ENCODE peak calls at places on chromosomes 13 and 19, in eight cellular contexts. One of them, this sample, is unnamed.

GRCh38 chr19:46725859-46726393 is 9.0 kb upstream of the PRKD2 start:
- DNase-seq in anterior cingulate cortex: no peak
- DNase-seq in left kidney: no peak
- DNase-seq in lower lobe of right lung: no peak
- DNase-seq in stimulated activated CD8-positive, alpha-beta memory T cell treated with anti-CD3 and anti-CD28 coated beads, Interleukin-2, amount 100 ng/mL, for 48 hours: no peak
- DNase-seq in neural progenitor cell: no peak
- DNase-seq in HT1080: no peak
- DNase-seq in activated CD4-positive, alpha-beta T cell treated with anti-CD3 and anti-CD28 coated beads, Interleukin-2, amount 50 U/mL, for 48 hours: no peak
- DNase-seq in this sample: no peak

GRCh38 chr13:57627663-57628062 is 3.9 kb upstream of the PCDH17 start:
- DNase-seq in HT1080: peak
- DNase-seq in lower lobe of right lung: no peak
- DNase-seq in stimulated activated CD8-positive, alpha-beta memory T cell treated with anti-CD3 and anti-CD28 coated beads, Interleukin-2, amount 100 ng/mL, for 48 hours: no peak
- DNase-seq in neural progenitor cell: peak
- DNase-seq in anterior cingulate cortex: no peak
- DNase-seq in left kidney: peak
- DNase-seq in activated CD4-positive, alpha-beta T cell treated with anti-CD3 and anti-CD28 coated beads, Interleukin-2, amount 50 U/mL, for 48 hours: no peak
- DNase-seq in this sample: peak

GRCh38 chr13:64057372-64058020 is 2641.8 kb upstream of the PCDH20 start:
- DNase-seq in HT1080: no peak
- DNase-seq in left kidney: no peak
- DNase-seq in lower lobe of right lung: no peak
- DNase-seq in anterior cingulate cortex: no peak
- DNase-seq in neural progenitor cell: no peak
- DNase-seq in activated CD4-positive, alpha-beta T cell treated with anti-CD3 and anti-CD28 coated beads, Interleukin-2, amount 50 U/mL, for 48 hours: no peak
- DNase-seq in stimulated activated CD8-positive, alpha-beta memory T cell treated with anti-CD3 and anti-CD28 coated beads, Interleukin-2, amount 100 ng/mL, for 48 hours: no peak
- DNase-seq in this sample: no peak

GRCh38 chr19:29771708-29772415 is 39.9 kb upstream of the CCNE1 start:
- DNase-seq in stimulated activated CD8-positive, alpha-beta memory T cell treated with anti-CD3 and anti-CD28 coated beads, Interleukin-2, amount 100 ng/mL, for 48 hours: no peak
- DNase-seq in anterior cingulate cortex: peak
- DNase-seq in neural progenitor cell: peak
- DNase-seq in lower lobe of right lung: no peak
- DNase-seq in HT1080: peak
- DNase-seq in activated CD4-positive, alpha-beta T cell treated with anti-CD3 and anti-CD28 coated beads, Interleukin-2, amount 50 U/mL, for 48 hours: peak
- DNase-seq in left kidney: peak
- DNase-seq in this sample: peak

GRCh38 chr13:111404746-111405145 is 84.3 kb downstream of the TEX29 start:
- DNase-seq in lower lobe of right lung: no peak
- DNase-seq in activated CD4-positive, alpha-beta T cell treated with anti-CD3 and anti-CD28 coated beads, Interleukin-2, amount 50 U/mL, for 48 hours: no peak
- DNase-seq in neural progenitor cell: no peak
- DNase-seq in HT1080: no peak
- DNase-seq in stimulated activated CD8-positive, alpha-beta memory T cell treated with anti-CD3 and anti-CD28 coated beads, Interleukin-2, amount 100 ng/mL, for 48 hours: no peak
- DNase-seq in anterior cingulate cortex: no peak
- DNase-seq in left kidney: no peak
- DNase-seq in this sample: no peak

GRCh38 chr19:13983213-13983889 is 22.8 kb downstream of the RFX1 start:
- DNase-seq in lower lobe of right lung: no peak
- DNase-seq in activated CD4-positive, alpha-beta T cell treated with anti-CD3 and anti-CD28 coated beads, Interleukin-2, amount 50 U/mL, for 48 hours: no peak
- DNase-seq in anterior cingulate cortex: no peak
- DNase-seq in HT1080: no peak
- DNase-seq in stimulated activated CD8-positive, alpha-beta memory T cell treated with anti-CD3 and anti-CD28 coated beads, Interleukin-2, amount 100 ng/mL, for 48 hours: no peak
- DNase-seq in left kidney: no peak
- DNase-seq in neural progenitor cell: no peak
- DNase-seq in this sample: no peak

GRCh38 chr13:50365300-50365682 is 350.0 kb downstream of the KCNRG start:
- DNase-seq in left kidney: no peak
- DNase-seq in anterior cingulate cortex: no peak
- DNase-seq in neural progenitor cell: no peak
- DNase-seq in HT1080: peak
- DNase-seq in lower lobe of right lung: no peak
- DNase-seq in activated CD4-positive, alpha-beta T cell treated with anti-CD3 and anti-CD28 coated beads, Interleukin-2, amount 50 U/mL, for 48 hours: peak
- DNase-seq in stimulated activated CD8-positive, alpha-beta memory T cell treated with anti-CD3 and anti-CD28 coated beads, Interleukin-2, amount 100 ng/mL, for 48 hours: no peak
- DNase-seq in this sample: no peak

GRCh38 chr19:1386945-1387683 is 3.4 kb downstream of the NDUFS7 start:
- DNase-seq in lower lobe of right lung: no peak
- DNase-seq in left kidney: no peak
- DNase-seq in anterior cingulate cortex: no peak
- DNase-seq in activated CD4-positive, alpha-beta T cell treated with anti-CD3 and anti-CD28 coated beads, Interleukin-2, amount 50 U/mL, for 48 hours: no peak
- DNase-seq in HT1080: no peak
- DNase-seq in neural progenitor cell: no peak
- DNase-seq in stimulated activated CD8-positive, alpha-beta memory T cell treated with anti-CD3 and anti-CD28 coated beads, Interleukin-2, amount 100 ng/mL, for 48 hours: no peak
- DNase-seq in this sample: no peak

GRCh38 chr13:27928353-27928804 is 8.6 kb downstream of the PDX1 start:
- DNase-seq in activated CD4-positive, alpha-beta T cell treated with anti-CD3 and anti-CD28 coated beads, Interleukin-2, amount 50 U/mL, for 48 hours: no peak
- DNase-seq in neural progenitor cell: no peak
- DNase-seq in left kidney: no peak
- DNase-seq in anterior cingulate cortex: no peak
- DNase-seq in HT1080: no peak
- DNase-seq in stimulated activated CD8-positive, alpha-beta memory T cell treated with anti-CD3 and anti-CD28 coated beads, Interleukin-2, amount 100 ng/mL, for 48 hours: no peak
- DNase-seq in lower lobe of right lung: no peak
- DNase-seq in this sample: no peak

GRCh38 chr19:33641956-33642498 is 20.3 kb downstream of the CHST8 start:
- DNase-seq in left kidney: no peak
- DNase-seq in HT1080: no peak
- DNase-seq in lower lobe of right lung: peak
- DNase-seq in neural progenitor cell: no peak
- DNase-seq in stimulated activated CD8-positive, alpha-beta memory T cell treated with anti-CD3 and anti-CD28 coated beads, Interleukin-2, amount 100 ng/mL, for 48 hours: no peak
- DNase-seq in anterior cingulate cortex: no peak
- DNase-seq in activated CD4-positive, alpha-beta T cell treated with anti-CD3 and anti-CD28 coated beads, Interleukin-2, amount 50 U/mL, for 48 hours: no peak
- DNase-seq in this sample: no peak

GRCh38 chr19:18385359-18385674 is 641 bp upstream of the GDF15 start:
- DNase-seq in stimulated activated CD8-positive, alpha-beta memory T cell treated with anti-CD3 and anti-CD28 coated beads, Interleukin-2, amount 100 ng/mL, for 48 hours: no peak
- DNase-seq in left kidney: no peak
- DNase-seq in anterior cingulate cortex: no peak
- DNase-seq in activated CD4-positive, alpha-beta T cell treated with anti-CD3 and anti-CD28 coated beads, Interleukin-2, amount 50 U/mL, for 48 hours: no peak
- DNase-seq in HT1080: no peak
- DNase-seq in lower lobe of right lung: no peak
- DNase-seq in neural progenitor cell: no peak
- DNase-seq in this sample: no peak

GRCh38 chr19:55460670-55461258 is 678 bp downstream of the ISOC2 start:
- DNase-seq in neural progenitor cell: peak
- DNase-seq in anterior cingulate cortex: peak
- DNase-seq in activated CD4-positive, alpha-beta T cell treated with anti-CD3 and anti-CD28 coated beads, Interleukin-2, amount 50 U/mL, for 48 hours: peak
- DNase-seq in left kidney: peak
- DNase-seq in HT1080: peak
- DNase-seq in stimulated activated CD8-positive, alpha-beta memory T cell treated with anti-CD3 and anti-CD28 coated beads, Interleukin-2, amount 100 ng/mL, for 48 hours: peak
- DNase-seq in lower lobe of right lung: peak
- DNase-seq in this sample: peak

GRCh38 chr13:25987987-25988386 is 63.8 kb downstream of the SHISA2 start:
- DNase-seq in stimulated activated CD8-positive, alpha-beta memory T cell treated with anti-CD3 and anti-CD28 coated beads, Interleukin-2, amount 100 ng/mL, for 48 hours: no peak
- DNase-seq in activated CD4-positive, alpha-beta T cell treated with anti-CD3 and anti-CD28 coated beads, Interleukin-2, amount 50 U/mL, for 48 hours: no peak
- DNase-seq in left kidney: no peak
- DNase-seq in neural progenitor cell: no peak
- DNase-seq in lower lobe of right lung: no peak
- DNase-seq in HT1080: no peak
- DNase-seq in anterior cingulate cortex: no peak
- DNase-seq in this sample: no peak

GRCh38 chr13:33212396-33212795 is 73.2 kb downstream of the STARD13 start:
- DNase-seq in lower lobe of right lung: no peak
- DNase-seq in HT1080: no peak
- DNase-seq in stimulated activated CD8-positive, alpha-beta memory T cell treated with anti-CD3 and anti-CD28 coated beads, Interleukin-2, amount 100 ng/mL, for 48 hours: no peak
- DNase-seq in anterior cingulate cortex: no peak
- DNase-seq in neural progenitor cell: no peak
- DNase-seq in left kidney: no peak
- DNase-seq in activated CD4-positive, alpha-beta T cell treated with anti-CD3 and anti-CD28 coated beads, Interleukin-2, amount 50 U/mL, for 48 hours: no peak
- DNase-seq in this sample: no peak

GRCh38 chr13:110536006-110536693 is 25.4 kb downstream of the RAB20 start:
- DNase-seq in activated CD4-positive, alpha-beta T cell treated with anti-CD3 and anti-CD28 coated beads, Interleukin-2, amount 50 U/mL, for 48 hours: no peak
- DNase-seq in anterior cingulate cortex: no peak
- DNase-seq in left kidney: no peak
- DNase-seq in neural progenitor cell: no peak
- DNase-seq in stimulated activated CD8-positive, alpha-beta memory T cell treated with anti-CD3 and anti-CD28 coated beads, Interleukin-2, amount 100 ng/mL, for 48 hours: no peak
- DNase-seq in HT1080: no peak
- DNase-seq in lower lobe of right lung: peak
- DNase-seq in this sample: no peak

GRCh38 chr13:83325454-83325853 is 556.8 kb downstream of the SLITRK1 start:
- DNase-seq in anterior cingulate cortex: no peak
- DNase-seq in neural progenitor cell: no peak
- DNase-seq in lower lobe of right lung: no peak
- DNase-seq in activated CD4-positive, alpha-beta T cell treated with anti-CD3 and anti-CD28 coated beads, Interleukin-2, amount 50 U/mL, for 48 hours: no peak
- DNase-seq in stimulated activated CD8-positive, alpha-beta memory T cell treated with anti-CD3 and anti-CD28 coated beads, Interleukin-2, amount 100 ng/mL, for 48 hours: no peak
- DNase-seq in left kidney: no peak
- DNase-seq in HT1080: peak
- DNase-seq in this sample: peak

GRCh38 chr19:30545752-30546151 is 173.6 kb downstream of the ZNF536 start:
- DNase-seq in left kidney: no peak
- DNase-seq in HT1080: no peak
- DNase-seq in neural progenitor cell: no peak
- DNase-seq in lower lobe of right lung: no peak
- DNase-seq in stimulated activated CD8-positive, alpha-beta memory T cell treated with anti-CD3 and anti-CD28 coated beads, Interleukin-2, amount 100 ng/mL, for 48 hours: no peak
- DNase-seq in anterior cingulate cortex: no peak
- DNase-seq in activated CD4-positive, alpha-beta T cell treated with anti-CD3 and anti-CD28 coated beads, Interleukin-2, amount 50 U/mL, for 48 hours: no peak
- DNase-seq in this sample: no peak

GRCh38 chr19:37654118-37654517 is 1.1 kb downstream of the ZFP30 start:
- DNase-seq in lower lobe of right lung: no peak
- DNase-seq in stimulated activated CD8-positive, alpha-beta memory T cell treated with anti-CD3 and anti-CD28 coated beads, Interleukin-2, amount 100 ng/mL, for 48 hours: no peak
- DNase-seq in activated CD4-positive, alpha-beta T cell treated with anti-CD3 and anti-CD28 coated beads, Interleukin-2, amount 50 U/mL, for 48 hours: no peak
- DNase-seq in left kidney: peak
- DNase-seq in anterior cingulate cortex: no peak
- DNase-seq in neural progenitor cell: no peak
- DNase-seq in HT1080: no peak
- DNase-seq in this sample: peak

GRCh38 chr13:57634829-57635165 is 3.3 kb downstream of the PCDH17 start:
- DNase-seq in activated CD4-positive, alpha-beta T cell treated with anti-CD3 and anti-CD28 coated beads, Interleukin-2, amount 50 U/mL, for 48 hours: no peak
- DNase-seq in neural progenitor cell: peak
- DNase-seq in left kidney: no peak
- DNase-seq in HT1080: no peak
- DNase-seq in stimulated activated CD8-positive, alpha-beta memory T cell treated with anti-CD3 and anti-CD28 coated beads, Interleukin-2, amount 100 ng/mL, for 48 hours: no peak
- DNase-seq in lower lobe of right lung: no peak
- DNase-seq in anterior cingulate cortex: peak
- DNase-seq in this sample: no peak

GRCh38 chr13:34719060-34719875 is 222.8 kb upstream of the NBEA start:
- DNase-seq in anterior cingulate cortex: no peak
- DNase-seq in HT1080: peak
- DNase-seq in left kidney: no peak
- DNase-seq in lower lobe of right lung: no peak
- DNase-seq in neural progenitor cell: peak
- DNase-seq in activated CD4-positive, alpha-beta T cell treated with anti-CD3 and anti-CD28 coated beads, Interleukin-2, amount 50 U/mL, for 48 hours: no peak
- DNase-seq in stimulated activated CD8-positive, alpha-beta memory T cell treated with anti-CD3 and anti-CD28 coated beads, Interleukin-2, amount 100 ng/mL, for 48 hours: no peak
- DNase-seq in this sample: peak

GRCh38 chr19:12913871-12914690 is 5.0 kb downstream of the SYCE2 start:
- DNase-seq in neural progenitor cell: peak
- DNase-seq in lower lobe of right lung: no peak
- DNase-seq in left kidney: peak
- DNase-seq in HT1080: peak
- DNase-seq in anterior cingulate cortex: no peak
- DNase-seq in stimulated activated CD8-positive, alpha-beta memory T cell treated with anti-CD3 and anti-CD28 coated beads, Interleukin-2, amount 100 ng/mL, for 48 hours: no peak
- DNase-seq in activated CD4-positive, alpha-beta T cell treated with anti-CD3 and anti-CD28 coated beads, Interleukin-2, amount 50 U/mL, for 48 hours: peak
- DNase-seq in this sample: no peak

GRCh38 chr13:73835138-73835721 is 299.0 kb downstream of the KLF12 start:
- DNase-seq in left kidney: peak
- DNase-seq in lower lobe of right lung: no peak
- DNase-seq in stimulated activated CD8-positive, alpha-beta memory T cell treated with anti-CD3 and anti-CD28 coated beads, Interleukin-2, amount 100 ng/mL, for 48 hours: no peak
- DNase-seq in HT1080: peak
- DNase-seq in activated CD4-positive, alpha-beta T cell treated with anti-CD3 and anti-CD28 coated beads, Interleukin-2, amount 50 U/mL, for 48 hours: no peak
- DNase-seq in anterior cingulate cortex: no peak
- DNase-seq in neural progenitor cell: peak
- DNase-seq in this sample: peak

GRCh38 chr19:39351537-39352037 is 9.4 kb downstream of the SAMD4B start:
- DNase-seq in stimulated activated CD8-positive, alpha-beta memory T cell treated with anti-CD3 and anti-CD28 coated beads, Interleukin-2, amount 100 ng/mL, for 48 hours: no peak
- DNase-seq in anterior cingulate cortex: no peak
- DNase-seq in lower lobe of right lung: no peak
- DNase-seq in activated CD4-positive, alpha-beta T cell treated with anti-CD3 and anti-CD28 coated beads, Interleukin-2, amount 50 U/mL, for 48 hours: peak
- DNase-seq in left kidney: peak
- DNase-seq in HT1080: no peak
- DNase-seq in neural progenitor cell: no peak
- DNase-seq in this sample: peak

GRCh38 chr13:60645552-60646138 is 248.6 kb downstream of the TDRD3 start:
- DNase-seq in lower lobe of right lung: no peak
- DNase-seq in HT1080: peak
- DNase-seq in neural progenitor cell: no peak
- DNase-seq in stimulated activated CD8-positive, alpha-beta memory T cell treated with anti-CD3 and anti-CD28 coated beads, Interleukin-2, amount 100 ng/mL, for 48 hours: no peak
- DNase-seq in activated CD4-positive, alpha-beta T cell treated with anti-CD3 and anti-CD28 coated beads, Interleukin-2, amount 50 U/mL, for 48 hours: no peak
- DNase-seq in left kidney: no peak
- DNase-seq in anterior cingulate cortex: no peak
- DNase-seq in this sample: no peak

GRCh38 chr13:110388141-110388943 is 81.3 kb downstream of the COL4A2 start:
- DNase-seq in neural progenitor cell: no peak
- DNase-seq in lower lobe of right lung: peak
- DNase-seq in HT1080: no peak
- DNase-seq in activated CD4-positive, alpha-beta T cell treated with anti-CD3 and anti-CD28 coated beads, Interleukin-2, amount 50 U/mL, for 48 hours: no peak
- DNase-seq in stimulated activated CD8-positive, alpha-beta memory T cell treated with anti-CD3 and anti-CD28 coated beads, Interleukin-2, amount 100 ng/mL, for 48 hours: no peak
- DNase-seq in left kidney: peak
- DNase-seq in anterior cingulate cortex: no peak
- DNase-seq in this sample: peak

GRCh38 chr19:39156230-39156890 is 30.8 kb downstream of the PAK4 start:
- DNase-seq in left kidney: peak
- DNase-seq in neural progenitor cell: no peak
- DNase-seq in stimulated activated CD8-positive, alpha-beta memory T cell treated with anti-CD3 and anti-CD28 coated beads, Interleukin-2, amount 100 ng/mL, for 48 hours: no peak
- DNase-seq in anterior cingulate cortex: no peak
- DNase-seq in HT1080: peak
- DNase-seq in lower lobe of right lung: no peak
- DNase-seq in activated CD4-positive, alpha-beta T cell treated with anti-CD3 and anti-CD28 coated beads, Interleukin-2, amount 50 U/mL, for 48 hours: no peak
- DNase-seq in this sample: peak

GRCh38 chr13:51681037-51681678 is 96.9 kb downstream of the WDFY2 start:
- DNase-seq in left kidney: no peak
- DNase-seq in stimulated activated CD8-positive, alpha-beta memory T cell treated with anti-CD3 and anti-CD28 coated beads, Interleukin-2, amount 100 ng/mL, for 48 hours: no peak
- DNase-seq in activated CD4-positive, alpha-beta T cell treated with anti-CD3 and anti-CD28 coated beads, Interleukin-2, amount 50 U/mL, for 48 hours: no peak
- DNase-seq in neural progenitor cell: no peak
- DNase-seq in lower lobe of right lung: no peak
- DNase-seq in HT1080: peak
- DNase-seq in anterior cingulate cortex: no peak
- DNase-seq in this sample: no peak

GRCh38 chr19:3580156-3580955 is 4.9 kb upstream of the GIPC3 start:
- DNase-seq in stimulated activated CD8-positive, alpha-beta memory T cell treated with anti-CD3 and anti-CD28 coated beads, Interleukin-2, amount 100 ng/mL, for 48 hours: no peak
- DNase-seq in lower lobe of right lung: no peak
- DNase-seq in HT1080: peak
- DNase-seq in neural progenitor cell: no peak
- DNase-seq in left kidney: no peak
- DNase-seq in anterior cingulate cortex: peak
- DNase-seq in activated CD4-positive, alpha-beta T cell treated with anti-CD3 and anti-CD28 coated beads, Interleukin-2, amount 50 U/mL, for 48 hours: no peak
- DNase-seq in this sample: peak

GRCh38 chr13:113210834-113211233 is 1.4 kb downstream of the CUL4A start:
- DNase-seq in stimulated activated CD8-positive, alpha-beta memory T cell treated with anti-CD3 and anti-CD28 coated beads, Interleukin-2, amount 100 ng/mL, for 48 hours: no peak
- DNase-seq in activated CD4-positive, alpha-beta T cell treated with anti-CD3 and anti-CD28 coated beads, Interleukin-2, amount 50 U/mL, for 48 hours: no peak
- DNase-seq in neural progenitor cell: no peak
- DNase-seq in left kidney: no peak
- DNase-seq in HT1080: no peak
- DNase-seq in anterior cingulate cortex: no peak
- DNase-seq in lower lobe of right lung: no peak
- DNase-seq in this sample: no peak

GRCh38 chr13:73870970-73871935 is 263.0 kb downstream of the KLF12 start:
- DNase-seq in stimulated activated CD8-positive, alpha-beta memory T cell treated with anti-CD3 and anti-CD28 coated beads, Interleukin-2, amount 100 ng/mL, for 48 hours: no peak
- DNase-seq in activated CD4-positive, alpha-beta T cell treated with anti-CD3 and anti-CD28 coated beads, Interleukin-2, amount 50 U/mL, for 48 hours: peak
- DNase-seq in left kidney: peak
- DNase-seq in lower lobe of right lung: no peak
- DNase-seq in neural progenitor cell: no peak
- DNase-seq in HT1080: peak
- DNase-seq in anterior cingulate cortex: no peak
- DNase-seq in this sample: peak

GRCh38 chr19:7170983-7171382 is 101.5 kb downstream of the ZNF557 start:
- DNase-seq in neural progenitor cell: no peak
- DNase-seq in activated CD4-positive, alpha-beta T cell treated with anti-CD3 and anti-CD28 coated beads, Interleukin-2, amount 50 U/mL, for 48 hours: no peak
- DNase-seq in anterior cingulate cortex: no peak
- DNase-seq in HT1080: no peak
- DNase-seq in stimulated activated CD8-positive, alpha-beta memory T cell treated with anti-CD3 and anti-CD28 coated beads, Interleukin-2, amount 100 ng/mL, for 48 hours: no peak
- DNase-seq in lower lobe of right lung: no peak
- DNase-seq in left kidney: no peak
- DNase-seq in this sample: no peak

GRCh38 chr19:12952488-12953455 is 4.3 kb downstream of the GADD45GIP1 start:
- DNase-seq in HT1080: peak
- DNase-seq in anterior cingulate cortex: peak
- DNase-seq in left kidney: peak
- DNase-seq in activated CD4-positive, alpha-beta T cell treated with anti-CD3 and anti-CD28 coated beads, Interleukin-2, amount 50 U/mL, for 48 hours: no peak
- DNase-seq in neural progenitor cell: no peak
- DNase-seq in stimulated activated CD8-positive, alpha-beta memory T cell treated with anti-CD3 and anti-CD28 coated beads, Interleukin-2, amount 100 ng/mL, for 48 hours: no peak
- DNase-seq in lower lobe of right lung: no peak
- DNase-seq in this sample: peak

GRCh38 chr13:83765796-83766195 is 116.5 kb downstream of the SLITRK1 start:
- DNase-seq in stimulated activated CD8-positive, alpha-beta memory T cell treated with anti-CD3 and anti-CD28 coated beads, Interleukin-2, amount 100 ng/mL, for 48 hours: no peak
- DNase-seq in anterior cingulate cortex: no peak
- DNase-seq in activated CD4-positive, alpha-beta T cell treated with anti-CD3 and anti-CD28 coated beads, Interleukin-2, amount 50 U/mL, for 48 hours: no peak
- DNase-seq in lower lobe of right lung: no peak
- DNase-seq in HT1080: no peak
- DNase-seq in left kidney: no peak
- DNase-seq in neural progenitor cell: no peak
- DNase-seq in this sample: no peak

GRCh38 chr19:50053119-50053518 is 27.3 kb downstream of the ZNF473 start:
- DNase-seq in neural progenitor cell: no peak
- DNase-seq in stimulated activated CD8-positive, alpha-beta memory T cell treated with anti-CD3 and anti-CD28 coated beads, Interleukin-2, amount 100 ng/mL, for 48 hours: no peak
- DNase-seq in activated CD4-positive, alpha-beta T cell treated with anti-CD3 and anti-CD28 coated beads, Interleukin-2, amount 50 U/mL, for 48 hours: no peak
- DNase-seq in left kidney: no peak
- DNase-seq in anterior cingulate cortex: no peak
- DNase-seq in HT1080: no peak
- DNase-seq in lower lobe of right lung: no peak
- DNase-seq in this sample: no peak

This sample was measured in myocyte.